ENCODE peak calls at places on chromosomes 4 and X, in six cellular contexts. Q is mesenchymal stem cell, M is H9, J is mesendoderm, E is IMR-90, H is H1. Z is an unnamed sample.

GRCh38 chr4:182074842-182075241 is 168.4 kb upstream of the TENM3 start:
- DNase-seq in Q (no peak), M (no peak), J (no peak), E (no peak), H (no peak), Z (no peak)

GRCh38 chr4:105025263-105026017 is 121.2 kb upstream of the TET2 start:
- DNase-seq in Q (no peak), M (peak), J (peak), E (no peak), H (no peak), Z (no peak)

GRCh38 chr4:28250646-28251045 is 1390.0 kb downstream of the STIM2 start:
- DNase-seq in Q (no peak), M (no peak), J (no peak), E (no peak), H (no peak), Z (no peak)

GRCh38 chrX:96372313-96373046 is 312.2 kb upstream of the DIAPH2 start:
- DNase-seq in Q (peak), M (peak), J (peak), E (peak), H (no peak), Z (peak)

GRCh38 chr4:10100734-10101216 is 15.8 kb downstream of the WDR1 start:
- DNase-seq in Q (no peak), M (no peak), J (no peak), E (no peak), H (no peak), Z (no peak)

GRCh38 chr4:173929921-173930320 is 353.5 kb downstream of the FBXO8 start:
- DNase-seq in Q (no peak), M (no peak), J (no peak), E (no peak), H (no peak), Z (no peak)

GRCh38 chr4:169417629-169418282 is 147.0 kb upstream of the SH3RF1 start:
- DNase-seq in Q (no peak), M (no peak), J (no peak), E (no peak), H (no peak), Z (no peak)

GRCh38 chr4:2321279-2322196 is 59.6 kb upstream of the MXD4 start:
- DNase-seq in Q (no peak), M (no peak), J (no peak), E (no peak), H (no peak), Z (no peak)

GRCh38 chrX:10246846-10247245 is 90.1 kb downstream of the CLCN4 start:
- DNase-seq in Q (no peak), M (no peak), J (no peak), E (no peak), H (no peak), Z (no peak)

GRCh38 chr4:122612540-122612939 is 8.3 kb downstream of the IL21 start:
- DNase-seq in Q (no peak), M (no peak), J (no peak), E (peak), H (no peak), Z (no peak)

GRCh38 chr4:10589808-10590207 is 94.8 kb downstream of the CLNK start:
- DNase-seq in Q (no peak), M (no peak), J (no peak), E (peak), H (no peak), Z (no peak)

GRCh38 chr4:93834371-93835066 is 6.0 kb downstream of the ATOH1 start:
- DNase-seq in Q (no peak), M (peak), J (peak), E (no peak), H (peak), Z (peak)

GRCh38 chr4:4254666-4255065 is 6.6 kb upstream of the TMEM128 start:
- DNase-seq in Q (no peak), M (no peak), J (no peak), E (no peak), H (no peak), Z (no peak)

GRCh38 chr4:74370912-74371311 is 6.0 kb downstream of the EREG start:
- DNase-seq in Q (peak), M (peak), J (peak), E (peak), H (no peak), Z (peak)

GRCh38 chr4:82367438-82368097 is 6.2 kb downstream of the HNRNPD start:
- DNase-seq in Q (no peak), M (no peak), J (no peak), E (no peak), H (no peak), Z (no peak)

GRCh38 chrX:93673869-93674271 is at the start of gene FAM133A:
- DNase-seq in Q (peak), M (no peak), J (no peak), E (peak), H (no peak), Z (no peak)

GRCh38 chr4:98567611-98568010 is 90.8 kb downstream of the TSPAN5 start:
- DNase-seq in Q (no peak), M (no peak), J (no peak), E (no peak), H (no peak), Z (no peak)

GRCh38 chrX:9144643-9145290 is 110.8 kb upstream of the FAM9B start:
- DNase-seq in Q (peak), M (no peak), J (no peak), E (no peak), H (no peak), Z (no peak)

GRCh38 chrX:41302293-41302868 is 31.6 kb upstream of the DDX3X start:
- DNase-seq in Q (peak), M (no peak), J (peak), E (no peak), H (no peak), Z (no peak)

GRCh38 chrX:101550362-101550761 is at the start of gene ARMCX1:
- DNase-seq in Q (peak), M (peak), J (peak), E (peak), H (peak), Z (peak)

GRCh38 chrX:143500751-143501150 is 16.5 kb downstream of the SPANXN3 start:
- DNase-seq in Q (no peak), M (no peak), J (no peak), E (no peak), H (no peak), Z (no peak)

GRCh38 chrX:136768469-136769084 is 12.2 kb downstream of the ARHGEF6 start:
- DNase-seq in Q (peak), M (peak), J (peak), E (peak), H (peak), Z (no peak)

GRCh38 chrX:108735680-108736508 is 469 bp downstream of the IRS4 start:
- DNase-seq in Q (peak), M (no peak), J (peak), E (no peak), H (no peak), Z (no peak)

GRCh38 chr4:118941149-118941548 is 52.5 kb downstream of the SYNPO2 start:
- DNase-seq in Q (peak), M (no peak), J (no peak), E (peak), H (no peak), Z (no peak)

GRCh38 chr4:102625232-102625930 is 124.2 kb downstream of the NFKB1 start:
- DNase-seq in Q (peak), M (peak), J (peak), E (peak), H (no peak), Z (no peak)

GRCh38 chr4:53937918-53938317 is 126.5 kb downstream of the CHIC2 start:
- DNase-seq in Q (peak), M (no peak), J (peak), E (peak), H (no peak), Z (no peak)

GRCh38 chr4:23878912-23879732 is 10.7 kb downstream of the PPARGC1A start:
- DNase-seq in Q (peak), M (no peak), J (peak), E (peak), H (no peak), Z (no peak)
- H3K4ac ChIP-seq in Q (no peak), M (no peak), J (no peak), E (no peak), H (no peak), Z (no peak)

GRCh38 chrX:70449457-70449966 is 4.9 kb downstream of the DLG3 start:
- DNase-seq in Q (no peak), M (no peak), J (no peak), E (no peak), H (no peak), Z (no peak)

GRCh38 chrX:70455366-70456202 is 10.9 kb downstream of the DLG3 start:
- DNase-seq in Q (peak), M (no peak), J (peak), E (no peak), H (no peak), Z (no peak)

GRCh38 chrX:70454441-70455365 is 10.1 kb downstream of the DLG3 start:
- DNase-seq in Q (peak), M (peak), J (peak), E (peak), H (peak), Z (peak)

GRCh38 chrX:70453024-70453618 is 8.5 kb downstream of the DLG3 start:
- DNase-seq in Q (no peak), M (no peak), J (no peak), E (no peak), H (no peak), Z (no peak)

GRCh38 chrX:70452143-70452733 is 7.6 kb downstream of the DLG3 start:
- DNase-seq in Q (peak), M (peak), J (peak), E (peak), H (no peak), Z (no peak)
- H3K4ac ChIP-seq in Q (peak), M (no peak), J (no peak), E (peak), H (no peak), Z (no peak)

DNA sequence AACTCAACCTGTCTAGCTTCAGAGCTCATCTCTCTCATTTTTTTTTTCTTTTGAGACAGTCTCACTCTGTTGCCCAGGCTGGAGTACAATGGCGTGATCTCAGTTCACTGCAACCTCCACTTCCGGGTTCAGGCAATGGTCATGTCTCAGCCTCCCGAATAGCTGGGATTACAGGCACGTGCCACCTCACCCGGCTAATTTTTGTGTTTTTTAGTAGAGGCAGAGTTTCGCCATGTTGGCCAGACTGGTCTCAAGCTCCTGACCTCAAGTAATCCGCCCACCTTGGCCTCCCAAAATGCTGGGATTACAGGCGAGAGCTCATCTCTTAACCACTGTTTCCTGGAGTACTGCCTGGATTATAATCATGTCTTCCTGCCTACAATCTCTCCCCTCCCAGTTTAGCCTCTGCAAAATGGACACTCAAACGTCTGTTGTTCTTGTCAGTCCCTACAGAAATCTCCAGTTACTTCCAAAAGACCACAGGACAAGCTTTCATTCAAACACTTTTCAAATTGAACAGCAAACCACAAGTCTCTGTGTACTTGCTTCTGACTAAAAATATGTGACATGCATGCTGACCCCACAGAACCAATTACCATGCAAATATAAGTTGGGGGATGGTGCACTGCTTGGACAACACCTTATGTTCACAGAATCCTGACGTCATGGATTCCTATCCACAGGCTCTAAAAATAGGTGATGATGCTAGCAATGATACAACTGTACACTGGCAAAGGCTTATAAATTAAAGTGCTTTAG is 137.2 kb downstream of the SH3KBP1 start:
- DNase-seq in Q (peak), M (no peak), J (no peak), E (no peak), H (no peak), Z (no peak)
- H3K4ac ChIP-seq in Q (no peak), M (no peak), J (no peak), E (no peak), H (no peak), Z (no peak)

GRCh38 chr4:127875791-127876190 is 4.9 kb upstream of the PLK4 start:
- DNase-seq in Q (no peak), M (no peak), J (no peak), E (no peak), H (no peak), Z (no peak)

GRCh38 chr4:127880764-127881564 is at the start of gene PLK4:
- DNase-seq in Q (peak), M (peak), J (peak), E (peak), H (peak), Z (peak)

DNA sequence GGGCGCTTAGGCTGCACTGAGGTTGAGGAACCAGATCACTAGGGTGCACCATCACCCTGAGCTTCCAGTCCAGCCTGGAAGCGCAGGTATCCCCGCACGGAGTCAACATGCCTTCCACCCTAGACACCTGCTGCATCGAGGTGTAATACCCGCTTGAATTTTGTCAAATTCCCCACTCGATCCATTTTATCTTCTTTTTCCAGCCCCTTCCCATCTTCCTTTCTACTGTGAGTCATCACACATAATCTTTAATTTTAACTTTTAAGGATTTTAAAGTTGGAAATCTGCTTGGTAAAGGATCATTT is 824 bp downstream of the PLK4 start:
- DNase-seq in Q (no peak), M (no peak), J (no peak), E (no peak), H (no peak), Z (no peak)
- H3K4ac ChIP-seq in Q (no peak), M (no peak), J (no peak), E (no peak), H (peak), Z (no peak)

DNA sequence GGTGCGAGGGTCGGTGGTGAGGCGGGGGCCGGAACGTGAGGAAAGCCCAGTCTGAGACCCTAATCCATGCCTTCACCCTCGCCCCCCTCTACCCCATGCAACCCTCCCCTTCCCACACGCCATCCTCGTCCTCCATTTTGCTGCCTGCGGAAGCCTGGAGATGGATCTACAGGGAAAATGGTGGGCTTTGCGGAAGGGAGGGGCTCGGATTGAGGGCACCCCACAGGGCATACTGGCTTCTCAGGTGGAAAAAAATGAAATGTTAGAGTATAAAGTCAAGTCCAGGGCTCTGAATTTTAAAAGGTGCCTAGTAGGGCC is 819 bp downstream of the BEX4 start:
- DNase-seq in Q (peak), M (no peak), J (no peak), E (no peak), H (no peak), Z (peak)
- H3K4ac ChIP-seq in Q (no peak), M (no peak), J (peak), E (no peak), H (no peak), Z (no peak)

GRCh38 chrX:40083120-40083978 is 14.4 kb downstream of the BCOR start:
- DNase-seq in Q (no peak), M (peak), J (no peak), E (no peak), H (no peak), Z (no peak)

GRCh38 chrX:40083979-40084359 is 13.8 kb downstream of the BCOR start:
- DNase-seq in Q (no peak), M (no peak), J (no peak), E (no peak), H (no peak), Z (no peak)

GRCh38 chrX:40080896-40081678 is 16.7 kb downstream of the BCOR start:
- DNase-seq in Q (no peak), M (no peak), J (no peak), E (no peak), H (no peak), Z (no peak)

GRCh38 chrX:40081679-40082068 is 16.1 kb downstream of the BCOR start:
- DNase-seq in Q (no peak), M (no peak), J (no peak), E (no peak), H (no peak), Z (no peak)

GRCh38 chrX:40082447-40083119 is 15.2 kb downstream of the BCOR start:
- DNase-seq in Q (no peak), M (no peak), J (no peak), E (no peak), H (no peak), Z (no peak)
- H3K4ac ChIP-seq in Q (no peak), M (no peak), J (no peak), E (no peak), H (no peak), Z (no peak)

GRCh38 chrX:11273544-11273943 is 19.7 kb upstream of the AMELX start:
- DNase-seq in Q (peak), M (no peak), J (no peak), E (peak), H (no peak), Z (no peak)

GRCh38 chrX:11269996-11270395 is 23.2 kb upstream of the AMELX start:
- DNase-seq in Q (no peak), M (no peak), J (peak), E (no peak), H (no peak), Z (no peak)

GRCh38 chrX:11272290-11272689 is 20.9 kb upstream of the AMELX start:
- DNase-seq in Q (no peak), M (no peak), J (no peak), E (no peak), H (no peak), Z (no peak)

GRCh38 chrX:11269006-11269405 is 24.2 kb upstream of the AMELX start:
- DNase-seq in Q (peak), M (no peak), J (no peak), E (no peak), H (no peak), Z (no peak)

DNA sequence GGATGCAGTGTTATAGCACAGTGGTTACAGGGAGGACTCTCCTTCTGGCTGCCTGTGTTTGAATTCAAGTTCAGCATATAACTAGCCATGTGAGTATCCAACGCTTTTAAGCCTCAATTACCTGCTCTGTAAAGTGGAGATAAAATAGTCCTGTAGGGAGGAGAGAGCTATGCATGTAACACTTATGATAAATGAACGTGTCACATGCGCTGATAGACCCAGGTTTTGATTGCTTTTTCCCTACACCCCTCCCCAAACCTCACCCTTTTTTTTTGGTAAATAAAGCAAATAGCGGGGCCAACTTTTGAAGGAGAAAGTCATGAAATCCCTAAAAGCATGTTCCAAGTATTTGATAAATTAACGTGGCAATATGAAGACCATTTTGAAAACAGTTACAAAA is 20.4 kb upstream of the AMELX start:
- DNase-seq in Q (no peak), M (no peak), J (no peak), E (no peak), H (no peak), Z (no peak)
- H3K4ac ChIP-seq in Q (no peak), M (no peak), J (no peak), E (peak), H (no peak), Z (no peak)

Z was measured in neuronal stem cell.